ENCODE peak calls at places on chromosomes 12 and 14, in seven cellular contexts. S is ureter, F is AG10803, W is T-helper 9 cell, J is RWPE1, Q is dermis microvascular lymphatic vessel endothelial cell, P is NCI-H2081. V is an unnamed sample.

GRCh38 chr14:33555710-33556350 is 395.0 kb downstream of the EGLN3 start:
- DNase-seq in S (no peak), F (no peak), W (no peak), J (no peak), Q (peak), P (no peak), V (no peak)

GRCh38 chr12:55737581-55738112 is 5.3 kb upstream of the GDF11 start:
- DNase-seq in S (no peak), F (no peak), W (no peak), J (no peak), Q (no peak), P (no peak), V (no peak)

GRCh38 chr12:40054554-40055226 is 51.2 kb downstream of the SLC2A13 start:
- DNase-seq in S (no peak), F (peak), W (no peak), J (peak), Q (no peak), P (peak), V (peak)

GRCh38 chr12:52013626-52014310 is 7.0 kb downstream of the TAMALIN start:
- DNase-seq in S (no peak), F (no peak), W (no peak), J (no peak), Q (no peak), P (no peak), V (no peak)

GRCh38 chr12:14264316-14264715 is 101.2 kb upstream of the ATF7IP start:
- DNase-seq in S (no peak), F (no peak), W (no peak), J (no peak), Q (no peak), P (no peak), V (no peak)

GRCh38 chr14:22296722-22297121 is 292.3 kb downstream of the DAD1 start:
- DNase-seq in S (no peak), F (peak), W (no peak), J (peak), Q (no peak), P (no peak), V (no peak)

GRCh38 chr14:103184046-103184445 is 60.8 kb downstream of the TNFAIP2 start:
- DNase-seq in S (no peak), F (no peak), W (no peak), J (no peak), Q (no peak), P (no peak), V (no peak)

GRCh38 chr14:44966601-44967336 is 4.8 kb downstream of the TOGARAM1 start:
- DNase-seq in S (no peak), F (no peak), W (no peak), J (no peak), Q (no peak), P (no peak), V (no peak)

GRCh38 chr12:115577401-115577800 is 700.1 kb downstream of the MED13L start:
- DNase-seq in S (no peak), F (no peak), W (no peak), J (no peak), Q (no peak), P (no peak), V (no peak)

GRCh38 chr12:62760779-62761178 is 174.2 kb downstream of the PPM1H start:
- DNase-seq in S (no peak), F (no peak), W (no peak), J (no peak), Q (no peak), P (no peak), V (no peak)

GRCh38 chr12:106249411-106250135 is 1.8 kb upstream of the CKAP4 start:
- DNase-seq in S (peak), F (no peak), W (no peak), J (no peak), Q (no peak), P (no peak), V (no peak)

GRCh38 chr12:46365951-46366379 is 6.6 kb downstream of the SLC38A2 start:
- DNase-seq in S (no peak), F (no peak), W (no peak), J (no peak), Q (peak), P (no peak), V (no peak)

GRCh38 chr14:103194256-103195045 is 71.2 kb downstream of the TNFAIP2 start:
- DNase-seq in S (no peak), F (peak), W (no peak), J (peak), Q (no peak), P (no peak), V (no peak)

GRCh38 chr12:116299548-116300150 is 22.2 kb upstream of the MED13L start:
- DNase-seq in S (no peak), F (peak), W (no peak), J (no peak), Q (no peak), P (no peak), V (no peak)

GRCh38 chr12:52942056-52942913 is 6.6 kb upstream of the KRT18 start:
- DNase-seq in S (no peak), F (no peak), W (no peak), J (no peak), Q (no peak), P (no peak), V (no peak)

GRCh38 chr12:49827351-49828099 is 688 bp downstream of the NCKAP5L start:
- DNase-seq in S (peak), F (peak), W (peak), J (peak), Q (peak), P (peak), V (peak)

GRCh38 chr12:115430636-115431035 is 746.7 kb upstream of the TBX3 start:
- DNase-seq in S (no peak), F (no peak), W (no peak), J (no peak), Q (no peak), P (no peak), V (no peak)

GRCh38 chr14:106141242-106142220 is 615.1 kb downstream of the TMEM121 start:
- DNase-seq in S (no peak), F (no peak), W (peak), J (no peak), Q (no peak), P (no peak), V (no peak)

GRCh38 chr12:52186135-52186840 is 5.5 kb downstream of the KRT80 start:
- DNase-seq in S (no peak), F (peak), W (no peak), J (peak), Q (peak), P (peak), V (no peak)

GRCh38 chr14:64958201-64958600 is 13.9 kb downstream of the RAB15 start:
- DNase-seq in S (no peak), F (no peak), W (no peak), J (no peak), Q (no peak), P (no peak), V (no peak)

GRCh38 chr14:20002319-20002718 is 356 bp downstream of the OR4Q2 start:
- DNase-seq in S (no peak), F (no peak), W (no peak), J (no peak), Q (no peak), P (no peak), V (no peak)

GRCh38 chr12:123269980-123270379 is 1.7 kb downstream of the CDK2AP1 start:
- DNase-seq in S (no peak), F (no peak), W (no peak), J (no peak), Q (peak), P (no peak), V (no peak)

GRCh38 chr12:56839489-56840442 is 76.6 kb downstream of the HSD17B6 start:
- DNase-seq in S (peak), F (peak), W (no peak), J (peak), Q (peak), P (peak), V (peak)

GRCh38 chr12:18373176-18373575 is 111.9 kb downstream of the PIK3C2G start:
- DNase-seq in S (no peak), F (peak), W (no peak), J (no peak), Q (no peak), P (no peak), V (no peak)

GRCh38 chr14:70188292-70188607 is 501 bp downstream of the SLC8A3 start:
- DNase-seq in S (no peak), F (no peak), W (no peak), J (peak), Q (peak), P (no peak), V (no peak)

GRCh38 chr12:131621701-131622421 is 89.0 kb upstream of the SFSWAP start:
- DNase-seq in S (no peak), F (no peak), W (no peak), J (no peak), Q (no peak), P (no peak), V (no peak)

GRCh38 chr12:113762155-113762848 is 203.8 kb downstream of the RBM19 start:
- DNase-seq in S (no peak), F (no peak), W (no peak), J (no peak), Q (no peak), P (no peak), V (no peak)

GRCh38 chr14:58752782-58753181 is 115.0 kb downstream of the DACT1 start:
- DNase-seq in S (peak), F (no peak), W (no peak), J (peak), Q (peak), P (no peak), V (peak)

GRCh38 chr12:34395056-34396005 is 373.0 kb downstream of the ALG10 start:
- DNase-seq in S (peak), F (no peak), W (no peak), J (no peak), Q (no peak), P (no peak), V (peak)

GRCh38 chr12:67677166-67677565 is 28.6 kb downstream of the DYRK2 start:
- DNase-seq in S (no peak), F (no peak), W (no peak), J (no peak), Q (no peak), P (no peak), V (no peak)

GRCh38 chr14:103646189-103646588 is 17.2 kb downstream of the KLC1 start:
- DNase-seq in S (no peak), F (no peak), W (no peak), J (no peak), Q (no peak), P (no peak), V (no peak)